ENCODE peak calls at places on chromosomes 13 and 19, in ten cellular contexts. One of them, this sample, is unnamed.

GRCh38 chr19:11460207-11460606 is 20.6 kb downstream of the ELAVL3 start:
- DNase-seq in tibial artery: no peak
- DNase-seq in adrenal gland: no peak
- DNase-seq in A549: no peak
- DNase-seq in heart right ventricle: no peak
- DNase-seq in left ventricle myocardium inferior: no peak
- DNase-seq in cardiac muscle cell: no peak
- DNase-seq in uterus: no peak
- DNase-seq in CD8-positive, alpha-beta T cell: no peak
- DNase-seq in substantia nigra: no peak
- DNase-seq in this sample: no peak

GRCh38 chr13:84430015-84430414 is 547.7 kb upstream of the SLITRK1 start:
- DNase-seq in tibial artery: no peak
- DNase-seq in adrenal gland: no peak
- DNase-seq in A549: no peak
- DNase-seq in heart right ventricle: no peak
- DNase-seq in left ventricle myocardium inferior: no peak
- DNase-seq in cardiac muscle cell: no peak
- DNase-seq in uterus: no peak
- DNase-seq in CD8-positive, alpha-beta T cell: no peak
- DNase-seq in substantia nigra: no peak
- DNase-seq in this sample: no peak

GRCh38 chr19:3243851-3244700 is 19.6 kb downstream of the CELF5 start:
- DNase-seq in tibial artery: no peak
- DNase-seq in adrenal gland: peak
- DNase-seq in A549: peak
- DNase-seq in heart right ventricle: peak
- DNase-seq in left ventricle myocardium inferior: no peak
- DNase-seq in cardiac muscle cell: peak
- DNase-seq in uterus: no peak
- DNase-seq in CD8-positive, alpha-beta T cell: peak
- DNase-seq in substantia nigra: peak
- DNase-seq in this sample: peak

GRCh38 chr19:374183-374885 is 29.7 kb upstream of the MIER2 start:
- DNase-seq in tibial artery: no peak
- DNase-seq in adrenal gland: no peak
- DNase-seq in A549: no peak
- DNase-seq in heart right ventricle: no peak
- DNase-seq in left ventricle myocardium inferior: no peak
- DNase-seq in cardiac muscle cell: no peak
- DNase-seq in uterus: no peak
- DNase-seq in CD8-positive, alpha-beta T cell: no peak
- DNase-seq in substantia nigra: no peak
- DNase-seq in this sample: no peak

GRCh38 chr19:29292146-29292545 is 79.2 kb upstream of the UQCRFS1 start:
- DNase-seq in tibial artery: no peak
- DNase-seq in adrenal gland: no peak
- DNase-seq in A549: no peak
- DNase-seq in heart right ventricle: no peak
- DNase-seq in left ventricle myocardium inferior: no peak
- DNase-seq in cardiac muscle cell: no peak
- DNase-seq in uterus: no peak
- DNase-seq in CD8-positive, alpha-beta T cell: no peak
- DNase-seq in substantia nigra: no peak
- DNase-seq in this sample: no peak

GRCh38 chr19:17125052-17125727 is 49.6 kb downstream of the MYO9B start:
- DNase-seq in tibial artery: no peak
- DNase-seq in adrenal gland: no peak
- DNase-seq in A549: no peak
- DNase-seq in heart right ventricle: no peak
- DNase-seq in left ventricle myocardium inferior: no peak
- DNase-seq in cardiac muscle cell: no peak
- DNase-seq in uterus: no peak
- DNase-seq in CD8-positive, alpha-beta T cell: no peak
- DNase-seq in substantia nigra: no peak
- DNase-seq in this sample: no peak

GRCh38 chr19:15428956-15429824 is 10.4 kb upstream of the AKAP8L start:
- DNase-seq in tibial artery: no peak
- DNase-seq in adrenal gland: no peak
- DNase-seq in A549: no peak
- DNase-seq in heart right ventricle: no peak
- DNase-seq in left ventricle myocardium inferior: no peak
- DNase-seq in cardiac muscle cell: no peak
- DNase-seq in uterus: no peak
- DNase-seq in CD8-positive, alpha-beta T cell: no peak
- DNase-seq in substantia nigra: no peak
- DNase-seq in this sample: no peak

GRCh38 chr13:99332456-99332855 is 25.3 kb upstream of the GPR183 start:
- DNase-seq in tibial artery: peak
- DNase-seq in adrenal gland: no peak
- DNase-seq in A549: no peak
- DNase-seq in heart right ventricle: no peak
- DNase-seq in left ventricle myocardium inferior: no peak
- DNase-seq in cardiac muscle cell: no peak
- DNase-seq in uterus: no peak
- DNase-seq in CD8-positive, alpha-beta T cell: no peak
- DNase-seq in substantia nigra: no peak
- DNase-seq in this sample: no peak

GRCh38 chr19:44876930-44877530 is 14.0 kb upstream of the TOMM40 start:
- DNase-seq in tibial artery: no peak
- DNase-seq in adrenal gland: no peak
- DNase-seq in A549: no peak
- DNase-seq in heart right ventricle: no peak
- DNase-seq in left ventricle myocardium inferior: no peak
- DNase-seq in cardiac muscle cell: no peak
- DNase-seq in uterus: no peak
- DNase-seq in CD8-positive, alpha-beta T cell: no peak
- DNase-seq in substantia nigra: no peak
- DNase-seq in this sample: no peak

GRCh38 chr13:21147827-21148226 is 28.5 kb downstream of the SKA3 start:
- DNase-seq in tibial artery: no peak
- DNase-seq in adrenal gland: no peak
- DNase-seq in A549: no peak
- DNase-seq in heart right ventricle: no peak
- DNase-seq in left ventricle myocardium inferior: no peak
- DNase-seq in cardiac muscle cell: no peak
- DNase-seq in uterus: no peak
- DNase-seq in CD8-positive, alpha-beta T cell: no peak
- DNase-seq in substantia nigra: no peak
- DNase-seq in this sample: peak

GRCh38 chr13:83853771-83854170 is 28.5 kb downstream of the SLITRK1 start:
- DNase-seq in tibial artery: no peak
- DNase-seq in adrenal gland: no peak
- DNase-seq in A549: no peak
- DNase-seq in heart right ventricle: no peak
- DNase-seq in left ventricle myocardium inferior: no peak
- DNase-seq in cardiac muscle cell: no peak
- DNase-seq in uterus: no peak
- DNase-seq in CD8-positive, alpha-beta T cell: no peak
- DNase-seq in substantia nigra: no peak
- DNase-seq in this sample: no peak

GRCh38 chr13:60583196-60583908 is 186.3 kb downstream of the TDRD3 start:
- DNase-seq in tibial artery: peak
- DNase-seq in adrenal gland: no peak
- DNase-seq in A549: no peak
- DNase-seq in heart right ventricle: peak
- DNase-seq in left ventricle myocardium inferior: no peak
- DNase-seq in cardiac muscle cell: no peak
- DNase-seq in uterus: peak
- DNase-seq in CD8-positive, alpha-beta T cell: no peak
- DNase-seq in substantia nigra: no peak
- DNase-seq in this sample: no peak

GRCh38 chr13:93169980-93170379 is 56.6 kb upstream of the GPC6 start:
- DNase-seq in tibial artery: no peak
- DNase-seq in adrenal gland: no peak
- DNase-seq in A549: peak
- DNase-seq in heart right ventricle: no peak
- DNase-seq in left ventricle myocardium inferior: no peak
- DNase-seq in cardiac muscle cell: no peak
- DNase-seq in uterus: no peak
- DNase-seq in CD8-positive, alpha-beta T cell: no peak
- DNase-seq in substantia nigra: no peak
- DNase-seq in this sample: no peak
- H3K27ac ChIP-seq in tibial artery: no peak
- H3K27ac ChIP-seq in adrenal gland: no peak
- H3K27ac ChIP-seq in A549: no peak
- H3K27ac ChIP-seq in heart right ventricle: no peak
- H3K27ac ChIP-seq in left ventricle myocardium inferior: no peak
- H3K27ac ChIP-seq in cardiac muscle cell: no peak
- H3K27ac ChIP-seq in uterus: no peak
- H3K27ac ChIP-seq in CD8-positive, alpha-beta T cell: no peak
- H3K27ac ChIP-seq in substantia nigra: no peak
- H3K27ac ChIP-seq in this sample: no peak

GRCh38 chr19:4393947-4394590 is 6.3 kb downstream of the SH3GL1 start:
- DNase-seq in tibial artery: no peak
- DNase-seq in adrenal gland: no peak
- DNase-seq in A549: no peak
- DNase-seq in heart right ventricle: no peak
- DNase-seq in left ventricle myocardium inferior: no peak
- DNase-seq in cardiac muscle cell: peak
- DNase-seq in uterus: no peak
- DNase-seq in CD8-positive, alpha-beta T cell: no peak
- DNase-seq in substantia nigra: no peak
- DNase-seq in this sample: no peak
- H3K27ac ChIP-seq in tibial artery: no peak
- H3K27ac ChIP-seq in adrenal gland: no peak
- H3K27ac ChIP-seq in A549: no peak
- H3K27ac ChIP-seq in heart right ventricle: no peak
- H3K27ac ChIP-seq in left ventricle myocardium inferior: no peak
- H3K27ac ChIP-seq in cardiac muscle cell: peak
- H3K27ac ChIP-seq in uterus: peak
- H3K27ac ChIP-seq in CD8-positive, alpha-beta T cell: no peak
- H3K27ac ChIP-seq in substantia nigra: no peak
- H3K27ac ChIP-seq in this sample: no peak

DNA sequence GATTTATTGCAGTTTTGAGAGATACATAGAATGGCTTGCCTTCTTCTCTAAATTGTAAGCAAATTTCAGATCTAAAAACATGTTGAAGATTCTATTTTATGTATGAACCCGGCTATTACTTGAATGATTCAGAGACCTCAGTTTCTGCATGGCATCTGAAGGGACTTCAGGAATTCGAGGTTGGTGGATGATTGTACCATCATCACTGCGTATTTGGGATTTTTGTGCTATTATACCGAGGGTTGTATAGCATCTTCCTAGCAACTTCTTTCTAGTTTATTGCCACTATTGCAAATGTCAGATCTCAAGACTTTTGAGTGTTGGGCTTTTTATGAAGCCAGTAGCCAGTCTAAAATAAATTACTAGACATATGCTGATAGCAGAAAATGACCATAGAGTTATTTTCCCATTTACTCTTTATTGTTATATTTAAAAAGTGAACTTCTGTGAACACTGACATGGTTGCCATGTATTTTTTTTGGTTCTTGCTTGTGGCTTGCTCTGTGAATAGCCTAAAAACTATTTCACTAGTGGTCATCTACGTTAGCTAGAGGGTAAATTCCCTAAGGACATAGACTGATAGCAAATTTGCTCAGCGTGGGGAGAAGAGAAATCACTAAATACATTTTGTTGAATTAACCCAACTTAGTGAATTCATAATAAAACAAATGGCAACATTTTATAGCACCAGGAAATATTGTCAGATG is 70.6 kb upstream of the KLF12 start:
- DNase-seq in tibial artery: no peak
- DNase-seq in adrenal gland: no peak
- DNase-seq in A549: no peak
- DNase-seq in heart right ventricle: no peak
- DNase-seq in left ventricle myocardium inferior: no peak
- DNase-seq in cardiac muscle cell: no peak
- DNase-seq in uterus: no peak
- DNase-seq in CD8-positive, alpha-beta T cell: no peak
- DNase-seq in substantia nigra: no peak
- DNase-seq in this sample: no peak
- H3K27ac ChIP-seq in tibial artery: no peak
- H3K27ac ChIP-seq in adrenal gland: no peak
- H3K27ac ChIP-seq in A549: no peak
- H3K27ac ChIP-seq in heart right ventricle: no peak
- H3K27ac ChIP-seq in left ventricle myocardium inferior: no peak
- H3K27ac ChIP-seq in cardiac muscle cell: no peak
- H3K27ac ChIP-seq in uterus: no peak
- H3K27ac ChIP-seq in CD8-positive, alpha-beta T cell: no peak
- H3K27ac ChIP-seq in substantia nigra: no peak
- H3K27ac ChIP-seq in this sample: no peak

GRCh38 chr19:33630880-33631627 is 9.3 kb downstream of the CHST8 start:
- DNase-seq in tibial artery: no peak
- DNase-seq in adrenal gland: no peak
- DNase-seq in A549: no peak
- DNase-seq in heart right ventricle: no peak
- DNase-seq in left ventricle myocardium inferior: no peak
- DNase-seq in cardiac muscle cell: no peak
- DNase-seq in uterus: no peak
- DNase-seq in CD8-positive, alpha-beta T cell: no peak
- DNase-seq in substantia nigra: no peak
- DNase-seq in this sample: no peak

GRCh38 chr19:33631628-33631995 is 9.9 kb downstream of the CHST8 start:
- DNase-seq in tibial artery: no peak
- DNase-seq in adrenal gland: no peak
- DNase-seq in A549: no peak
- DNase-seq in heart right ventricle: no peak
- DNase-seq in left ventricle myocardium inferior: no peak
- DNase-seq in cardiac muscle cell: no peak
- DNase-seq in uterus: no peak
- DNase-seq in CD8-positive, alpha-beta T cell: no peak
- DNase-seq in substantia nigra: no peak
- DNase-seq in this sample: no peak

GRCh38 chr19:33628921-33629825 is 7.4 kb downstream of the CHST8 start:
- DNase-seq in tibial artery: no peak
- DNase-seq in adrenal gland: no peak
- DNase-seq in A549: no peak
- DNase-seq in heart right ventricle: no peak
- DNase-seq in left ventricle myocardium inferior: no peak
- DNase-seq in cardiac muscle cell: no peak
- DNase-seq in uterus: no peak
- DNase-seq in CD8-positive, alpha-beta T cell: no peak
- DNase-seq in substantia nigra: no peak
- DNase-seq in this sample: no peak

GRCh38 chr19:33627962-33628839 is 6.4 kb downstream of the CHST8 start:
- DNase-seq in tibial artery: no peak
- DNase-seq in adrenal gland: no peak
- DNase-seq in A549: no peak
- DNase-seq in heart right ventricle: no peak
- DNase-seq in left ventricle myocardium inferior: no peak
- DNase-seq in cardiac muscle cell: no peak
- DNase-seq in uterus: no peak
- DNase-seq in CD8-positive, alpha-beta T cell: no peak
- DNase-seq in substantia nigra: no peak
- DNase-seq in this sample: no peak

DNA sequence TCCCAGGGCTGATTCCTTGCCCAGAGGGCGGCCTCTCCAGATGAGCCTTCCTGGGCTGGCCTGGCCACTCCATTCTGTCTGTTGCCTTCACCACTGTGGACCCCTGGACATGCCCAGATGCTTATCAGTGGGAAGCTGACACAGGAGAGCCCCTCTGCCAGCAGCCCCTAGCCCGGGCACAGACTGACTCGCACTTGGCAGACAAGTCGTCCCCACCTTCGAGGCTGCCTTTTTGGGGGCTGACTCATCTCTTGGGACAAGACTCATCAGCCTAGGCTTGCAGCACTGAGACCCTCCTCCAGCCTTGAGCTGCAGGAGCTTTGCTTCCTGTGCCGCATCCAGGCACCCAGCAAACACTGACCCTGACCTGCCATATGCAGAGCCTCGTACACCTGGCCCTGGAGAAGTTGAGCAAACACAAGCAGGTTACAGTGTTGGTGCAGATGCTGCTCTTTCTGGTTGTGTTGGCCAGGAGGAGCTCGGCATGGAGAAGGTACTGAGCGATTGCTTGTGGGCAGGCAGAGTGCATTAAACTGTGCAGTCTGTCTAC is 8.1 kb downstream of the CHST8 start:
- DNase-seq in tibial artery: no peak
- DNase-seq in adrenal gland: no peak
- DNase-seq in A549: no peak
- DNase-seq in heart right ventricle: no peak
- DNase-seq in left ventricle myocardium inferior: no peak
- DNase-seq in cardiac muscle cell: no peak
- DNase-seq in uterus: no peak
- DNase-seq in CD8-positive, alpha-beta T cell: no peak
- DNase-seq in substantia nigra: no peak
- DNase-seq in this sample: no peak
- H3K27ac ChIP-seq in tibial artery: no peak
- H3K27ac ChIP-seq in adrenal gland: no peak
- H3K27ac ChIP-seq in A549: no peak
- H3K27ac ChIP-seq in heart right ventricle: no peak
- H3K27ac ChIP-seq in left ventricle myocardium inferior: no peak
- H3K27ac ChIP-seq in cardiac muscle cell: no peak
- H3K27ac ChIP-seq in uterus: no peak
- H3K27ac ChIP-seq in CD8-positive, alpha-beta T cell: no peak
- H3K27ac ChIP-seq in substantia nigra: no peak
- H3K27ac ChIP-seq in this sample: no peak